ENCODE peak calls at places on chromosomes 11 and 22, in four cellular contexts. One of them, this sample, is unnamed.
A peak's percentile ranks its signal among the peaks of the same experiment; 100 is the strongest.

GRCh38 chr11:57475191-57475590 is 14.9 kb downstream of the RTN4RL2 start:
- DNase-seq in NCI-H510A treated with DMSO at 0.1 percent for 48 hours: no peak
- DNase-seq in MV-4-11: no peak
- DNase-seq in stimulated activated CD8-positive, alpha-beta memory T cell treated with anti-CD3 and anti-CD28 coated beads, Interleukin-2, amount 100 ng/mL, for 48 hours: no peak
- DNase-seq in this sample: no peak

GRCh38 chr11:119691020-119691666 is 37.9 kb downstream of the NECTIN1 start:
- DNase-seq in NCI-H510A treated with DMSO at 0.1 percent for 48 hours: no peak
- DNase-seq in MV-4-11: peak; percentile 86
- DNase-seq in stimulated activated CD8-positive, alpha-beta memory T cell treated with anti-CD3 and anti-CD28 coated beads, Interleukin-2, amount 100 ng/mL, for 48 hours: peak; percentile 11
- DNase-seq in this sample: peak; percentile 48

GRCh38 chr11:12185914-12186313 is 75.5 kb downstream of the MICAL2 start:
- DNase-seq in stimulated activated CD8-positive, alpha-beta memory T cell treated with anti-CD3 and anti-CD28 coated beads, Interleukin-2, amount 100 ng/mL, for 48 hours: no peak
- DNase-seq in NCI-H510A treated with DMSO at 0.1 percent for 48 hours: peak; percentile 57
- DNase-seq in MV-4-11: peak; percentile 47
- DNase-seq in this sample: no peak

GRCh38 chr22:37428649-37429586 is 1.6 kb upstream of the ELFN2 start:
- DNase-seq in stimulated activated CD8-positive, alpha-beta memory T cell treated with anti-CD3 and anti-CD28 coated beads, Interleukin-2, amount 100 ng/mL, for 48 hours: peak; percentile 46
- DNase-seq in MV-4-11: peak; percentile 35
- DNase-seq in NCI-H510A treated with DMSO at 0.1 percent for 48 hours: no peak
- DNase-seq in this sample: peak; percentile 36

GRCh38 chr11:124891390-124891861 is 6.2 kb downstream of the ROBO4 start:
- DNase-seq in stimulated activated CD8-positive, alpha-beta memory T cell treated with anti-CD3 and anti-CD28 coated beads, Interleukin-2, amount 100 ng/mL, for 48 hours: no peak
- DNase-seq in NCI-H510A treated with DMSO at 0.1 percent for 48 hours: no peak
- DNase-seq in MV-4-11: peak; percentile 25
- DNase-seq in this sample: no peak

GRCh38 chr11:8963569-8964323 is 496 bp downstream of the TMEM9B start:
- DNase-seq in stimulated activated CD8-positive, alpha-beta memory T cell treated with anti-CD3 and anti-CD28 coated beads, Interleukin-2, amount 100 ng/mL, for 48 hours: peak; percentile 73
- DNase-seq in NCI-H510A treated with DMSO at 0.1 percent for 48 hours: peak; percentile 64
- DNase-seq in MV-4-11: peak; percentile 61
- DNase-seq in this sample: peak; percentile 87

GRCh38 chr22:35728639-35729308 is 11.1 kb downstream of the APOL5 start:
- DNase-seq in stimulated activated CD8-positive, alpha-beta memory T cell treated with anti-CD3 and anti-CD28 coated beads, Interleukin-2, amount 100 ng/mL, for 48 hours: no peak
- DNase-seq in NCI-H510A treated with DMSO at 0.1 percent for 48 hours: peak; percentile 53
- DNase-seq in MV-4-11: no peak
- DNase-seq in this sample: no peak

GRCh38 chr11:6251120-6251733 is 8.4 kb upstream of the CCKBR start:
- DNase-seq in stimulated activated CD8-positive, alpha-beta memory T cell treated with anti-CD3 and anti-CD28 coated beads, Interleukin-2, amount 100 ng/mL, for 48 hours: peak; percentile 38
- DNase-seq in NCI-H510A treated with DMSO at 0.1 percent for 48 hours: peak; percentile 10
- DNase-seq in MV-4-11: no peak
- DNase-seq in this sample: peak; percentile 73

GRCh38 chr11:18684267-18684666 is 14.3 kb upstream of the TMEM86A start:
- DNase-seq in MV-4-11: no peak
- DNase-seq in stimulated activated CD8-positive, alpha-beta memory T cell treated with anti-CD3 and anti-CD28 coated beads, Interleukin-2, amount 100 ng/mL, for 48 hours: no peak
- DNase-seq in NCI-H510A treated with DMSO at 0.1 percent for 48 hours: no peak
- DNase-seq in this sample: no peak

GRCh38 chr11:12287009-12287373 is 90.4 kb upstream of the PARVA start:
- DNase-seq in MV-4-11: no peak
- DNase-seq in stimulated activated CD8-positive, alpha-beta memory T cell treated with anti-CD3 and anti-CD28 coated beads, Interleukin-2, amount 100 ng/mL, for 48 hours: no peak
- DNase-seq in NCI-H510A treated with DMSO at 0.1 percent for 48 hours: no peak
- DNase-seq in this sample: no peak

GRCh38 chr11:121024989-121025388 is 1.1 kb downstream of the TBCEL start:
- DNase-seq in stimulated activated CD8-positive, alpha-beta memory T cell treated with anti-CD3 and anti-CD28 coated beads, Interleukin-2, amount 100 ng/mL, for 48 hours: no peak
- DNase-seq in MV-4-11: peak; percentile 4
- DNase-seq in NCI-H510A treated with DMSO at 0.1 percent for 48 hours: no peak
- DNase-seq in this sample: no peak

This sample was measured in OCI-M1.